ENCODE peak calls at places on chromosomes 7 and 10, in six cellular contexts. H is naive thymus-derived CD8-positive, alpha-beta T cell; C is posterior vena cava; V is activated T-helper 1 cell treated with Interleukin-2 at 50 U/mL for 16 hours; M is H7; S is fibroblast of lung. K is an unnamed sample.

GRCh38 chr10:69631566-69631965 is 1.5 kb downstream of the FAM241B start:
- DNase-seq in M (no peak), S (no peak), H (no peak), V (no peak), C (no peak), K (no peak)

GRCh38 chr7:2016761-2017482 is 215.8 kb downstream of the MAD1L1 start:
- DNase-seq in H (no peak), M (peak; percentile 57), V (no peak), C (peak; percentile 73), S (no peak), K (no peak)

GRCh38 chr10:17527530-17528146 is 73.2 kb upstream of the ST8SIA6 start:
- DNase-seq in M (no peak), C (no peak), V (no peak), H (no peak), S (peak; percentile 95), K (peak; percentile 89)

GRCh38 chr7:155377837-155378579 is 79.9 kb upstream of the EN2 start:
- DNase-seq in H (no peak), S (peak; percentile 38), V (no peak), M (peak; percentile 84), C (no peak), K (peak; percentile 10)

GRCh38 chr10:86600296-86600695 is 54.1 kb upstream of the OPN4 start:
- DNase-seq in M (no peak), C (no peak), V (no peak), H (no peak), S (no peak), K (no peak)

GRCh38 chr7:22350466-22351328 is 6.3 kb downstream of the RAPGEF5 start:
- DNase-seq in H (no peak), C (no peak), S (peak; percentile 75), V (no peak), M (no peak), K (peak; percentile 11)

GRCh38 chr7:96547371-96547811 is 162.3 kb downstream of the SEM1 start:
- DNase-seq in H (no peak), C (no peak), V (no peak), M (no peak), S (no peak), K (no peak)

GRCh38 chr10:131574363-131574706 is 262.8 kb upstream of the TCERG1L start:
- DNase-seq in H (no peak), S (no peak), M (no peak), V (no peak), C (no peak), K (no peak)

GRCh38 chr10:126421745-126422144 is 33.5 kb upstream of the ADAM12 start:
- DNase-seq in V (no peak), H (no peak), C (no peak), S (peak; percentile 100), M (no peak), K (peak; percentile 90)

GRCh38 chr10:68139451-68140272 is 30.4 kb downstream of the MYPN start:
- DNase-seq in H (no peak), S (peak; percentile 69), V (no peak), M (no peak), C (no peak), K (peak; percentile 51)

GRCh38 chr7:128093606-128094005 is 62.4 kb upstream of the LRRC4 start:
- DNase-seq in C (no peak), M (no peak), S (no peak), V (no peak), H (no peak), K (no peak)

GRCh38 chr7:112765105-112765504 is 25.1 kb downstream of the TMEM168 start:
- DNase-seq in V (no peak), H (no peak), S (no peak), M (no peak), C (no peak), K (no peak)

GRCh38 chr10:122730238-122730637 is 30.6 kb upstream of the C10orf120 start:
- DNase-seq in S (no peak), H (no peak), V (no peak), C (no peak), M (no peak), K (no peak)

GRCh38 chr10:60662917-60663614 is 115.2 kb upstream of the CDK1 start:
- DNase-seq in V (no peak), M (no peak), H (no peak), S (peak; percentile 78), C (no peak), K (peak; percentile 47)

GRCh38 chr7:157904211-157904865 is 567.5 kb downstream of the DNAJB6 start:
- DNase-seq in C (no peak), V (no peak), H (no peak), M (no peak), S (no peak), K (no peak)

GRCh38 chr7:133139350-133139749 is 57.5 kb upstream of the CHCHD3 start:
- DNase-seq in M (peak; percentile 50), H (no peak), V (no peak), S (peak; percentile 48), C (no peak), K (peak; percentile 49)

GRCh38 chr7:123681561-123681960 is 25.9 kb downstream of the LMOD2 start:
- DNase-seq in M (no peak), C (no peak), H (no peak), V (no peak), S (no peak), K (no peak)